ENCODE peak calls at places on chromosomes 12 and 14, in four cellular contexts. G, M, R and X are unnamed samples.

GRCh38 chr14:104161601-104162367 is 23.4 kb downstream of the KIF26A start:
- DNase-seq in G (no peak), M (no peak), R (no peak), X (no peak)

GRCh38 chr12:42741771-42742510 is 152.4 kb upstream of the PRICKLE1 start:
- DNase-seq in G (peak; percentile 52), M (no peak), R (peak; percentile 39), X (peak; percentile 47)

GRCh38 chr12:113870890-113871289 is 95.2 kb downstream of the RBM19 start:
- DNase-seq in G (no peak), M (no peak), R (no peak), X (peak; percentile 27)

GRCh38 chr14:91484186-91484585 is 25.9 kb downstream of the PPP4R3A start:
- DNase-seq in G (no peak), M (no peak), R (no peak), X (no peak)

GRCh38 chr12:114938487-114939210 is 254.7 kb upstream of the TBX3 start:
- DNase-seq in G (no peak), M (no peak), R (no peak), X (no peak)

GRCh38 chr14:106308839-106309389 is 782.5 kb downstream of the TMEM121 start:
- DNase-seq in G (no peak), M (peak; percentile 28), R (no peak), X (no peak)

GRCh38 chr14:54329082-54329695 is 67.6 kb upstream of the CDKN3 start:
- DNase-seq in G (no peak), M (peak; percentile 50), R (peak; percentile 63), X (peak; percentile 81)

GRCh38 chr14:93175492-93175891 is 9.2 kb downstream of the MOAP1 start:
- DNase-seq in G (no peak), M (no peak), R (no peak), X (no peak)

GRCh38 chr12:109738878-109739665 is 25.4 kb downstream of the FAM222A start:
- DNase-seq in G (peak; percentile 27), M (no peak), R (peak; percentile 38), X (peak; percentile 68)

GRCh38 chr12:87323369-87323768 is 705.8 kb downstream of the C12orf50 start:
- DNase-seq in G (no peak), M (no peak), R (peak; percentile 27), X (peak; percentile 18)